ENCODE peak calls at places on chromosomes 16 and 17, in ten cellular contexts. V is fibroblast of lung, K is AG04450, Y is stomach, X is transverse colon, U is GM23248, I is fibroblast of pulmonary artery, O is HL-60, J is neuronal stem cell, B is adipocyte. E is an unnamed sample.

GRCh38 chr17:37708616-37709212 is 36.1 kb downstream of the HNF1B start:
- DNase-seq in K (no peak), I (no peak), B (no peak), Y (peak), O (no peak), J (no peak), V (peak), X (peak), U (peak), E (no peak)

GRCh38 chr16:27318399-27319256 is 4.9 kb downstream of the IL4R start:
- DNase-seq in K (no peak), J (no peak), Y (no peak), O (peak), U (no peak), B (no peak), X (peak), V (no peak), I (peak), E (peak)

GRCh38 chr17:42052478-42052877 is 2.1 kb upstream of the C17orf113 start:
- DNase-seq in Y (no peak), O (no peak), I (no peak), U (no peak), V (no peak), B (no peak), X (no peak), J (no peak), K (no peak), E (no peak)

GRCh38 chr16:78324649-78325274 is 225.3 kb downstream of the WWOX start:
- DNase-seq in B (no peak), I (no peak), J (no peak), O (no peak), X (no peak), Y (no peak), K (no peak), U (no peak), V (no peak), E (no peak)

GRCh38 chr17:19904412-19904811 is 36.7 kb upstream of the ULK2 start:
- DNase-seq in Y (no peak), I (peak), U (peak), X (no peak), O (no peak), J (no peak), V (peak), B (peak), K (no peak), E (no peak)

GRCh38 chr16:15521758-15522509 is 87.5 kb downstream of the BMERB1 start:
- DNase-seq in B (no peak), J (no peak), Y (no peak), O (no peak), I (peak), X (no peak), U (no peak), K (no peak), V (no peak), E (no peak)

GRCh38 chr17:42184717-42185496 is at the start of gene HCRT:
- DNase-seq in V (no peak), K (no peak), I (no peak), J (peak), B (no peak), U (no peak), Y (no peak), X (no peak), O (no peak), E (no peak)

GRCh38 chr16:89569506-89570341 is 5.8 kb upstream of the CPNE7 start:
- DNase-seq in I (no peak), K (no peak), U (no peak), Y (no peak), J (no peak), V (no peak), B (no peak), O (no peak), X (no peak), E (no peak)

GRCh38 chr17:55577011-55577586 is 65.8 kb upstream of the SMIM36 start:
- DNase-seq in U (peak), Y (no peak), V (peak), B (peak), I (peak), O (no peak), J (no peak), K (no peak), X (peak), E (peak)

GRCh38 chr16:77951788-77952187 is 70.6 kb upstream of the CLEC3A start:
- DNase-seq in K (no peak), J (no peak), V (no peak), B (no peak), I (no peak), O (no peak), U (no peak), Y (no peak), X (no peak), E (no peak)

GRCh38 chr16:57240872-57241271 is 4.2 kb upstream of the ARL2BP start:
- DNase-seq in O (no peak), J (no peak), X (no peak), Y (no peak), I (no peak), V (no peak), U (no peak), K (no peak), B (no peak), E (no peak)

GRCh38 chr17:68431661-68432071 is 25.6 kb downstream of the WIPI1 start:
- DNase-seq in X (no peak), V (peak), Y (no peak), U (peak), B (no peak), I (peak), J (no peak), K (no peak), O (no peak), E (no peak)

GRCh38 chr17:9971991-9972390 is 66.9 kb upstream of the RCVRN start:
- DNase-seq in U (peak), O (no peak), J (no peak), V (peak), B (peak), K (no peak), I (peak), Y (peak), X (peak), E (no peak)

GRCh38 chr17:39737761-39738567 is at the start of gene GRB7:
- DNase-seq in B (no peak), J (no peak), X (peak), Y (peak), U (no peak), O (no peak), V (no peak), K (no peak), I (no peak), E (no peak)

GRCh38 chr17:34351041-34351575 is 5.2 kb upstream of the CCL13 start:
- DNase-seq in I (no peak), U (no peak), V (no peak), B (no peak), K (no peak), X (no peak), J (no peak), Y (no peak), O (no peak), E (no peak)

GRCh38 chr16:88591577-88592021 is 21.4 kb downstream of the ZC3H18 start:
- DNase-seq in J (no peak), V (peak), X (peak), B (no peak), K (no peak), I (peak), O (no peak), U (peak), Y (no peak), E (no peak)

GRCh38 chr16:25037632-25038031 is 22.5 kb upstream of the ARHGAP17 start:
- DNase-seq in X (no peak), J (no peak), K (no peak), O (no peak), B (no peak), Y (no peak), U (no peak), V (no peak), I (no peak), E (no peak)

GRCh38 chr17:7842950-7843535 is 9.0 kb downstream of the KDM6B start:
- DNase-seq in B (peak), V (peak), I (peak), U (peak), K (peak), O (peak), J (no peak), X (peak), Y (peak), E (peak)

GRCh38 chr16:55701442-55702319 is 45.9 kb downstream of the SLC6A2 start:
- DNase-seq in O (peak), B (peak), V (peak), X (peak), I (peak), K (peak), J (peak), U (peak), Y (peak), E (no peak)

GRCh38 chr17:17493249-17493985 is 2.8 kb downstream of the RASD1 start:
- DNase-seq in O (no peak), V (no peak), B (no peak), U (peak), X (peak), I (no peak), K (no peak), J (no peak), Y (peak), E (no peak)

GRCh38 chr16:71537643-71538042 is 11.4 kb downstream of the CHST4 start:
- DNase-seq in O (no peak), I (peak), K (peak), V (peak), B (peak), U (peak), X (peak), J (no peak), Y (no peak), E (no peak)

GRCh38 chr17:30291571-30292489 is at the start of gene BLMH:
- DNase-seq in O (peak), I (peak), K (peak), U (peak), B (peak), Y (peak), X (peak), V (peak), J (peak), E (peak)

GRCh38 chr16:77307764-77308561 is 108.8 kb downstream of the SYCE1L start:
- DNase-seq in V (peak), U (peak), J (no peak), X (no peak), B (no peak), Y (no peak), O (no peak), K (no peak), I (peak), E (peak)

GRCh38 chr17:78847052-78847451 is 6.4 kb upstream of the USP36 start:
- DNase-seq in Y (no peak), I (no peak), J (no peak), K (no peak), X (no peak), B (no peak), U (no peak), O (no peak), V (no peak), E (no peak)

GRCh38 chr16:87099001-87099740 is 218.0 kb downstream of the C16orf95 start:
- DNase-seq in I (no peak), Y (no peak), X (no peak), V (no peak), O (no peak), J (peak), K (no peak), B (no peak), U (no peak), E (no peak)

GRCh38 chr16:12612598-12613101 is 191.0 kb downstream of the CPPED1 start:
- DNase-seq in U (no peak), Y (no peak), K (no peak), X (peak), O (no peak), I (no peak), B (no peak), J (no peak), V (peak), E (no peak)

GRCh38 chr17:40450175-40450574 is 6.9 kb downstream of the IGFBP4 start:
- DNase-seq in X (peak), K (no peak), O (no peak), I (peak), B (peak), J (no peak), Y (peak), U (peak), V (no peak), E (no peak)

GRCh38 chr17:80594666-80595269 is 50.1 kb downstream of the RPTOR start:
- DNase-seq in O (no peak), Y (no peak), X (no peak), I (no peak), K (no peak), B (no peak), U (peak), V (no peak), J (no peak), E (no peak)

GRCh38 chr17:1639549-1639948 is 6.0 kb downstream of the SCARF1 start:
- DNase-seq in Y (no peak), K (no peak), U (no peak), B (no peak), J (no peak), V (no peak), O (no peak), I (no peak), X (no peak), E (no peak)

GRCh38 chr17:43446773-43447172 is 37.0 kb upstream of the DHX8 start:
- DNase-seq in V (no peak), U (no peak), O (no peak), I (no peak), X (no peak), J (no peak), K (no peak), Y (no peak), B (no peak), E (no peak)

GRCh38 chr17:336110-337021 is 16.2 kb downstream of the RPH3AL start:
- DNase-seq in B (no peak), K (no peak), Y (peak), I (no peak), U (no peak), V (no peak), O (no peak), X (peak), J (no peak), E (no peak)

GRCh38 chr16:87374313-87374712 is 9.3 kb downstream of the FBXO31 start:
- DNase-seq in X (no peak), I (no peak), U (no peak), V (no peak), Y (no peak), K (no peak), J (no peak), O (no peak), B (no peak), E (no peak)

GRCh38 chr17:51857052-51857593 is 301.4 kb downstream of the CA10 start:
- DNase-seq in B (no peak), X (no peak), J (no peak), Y (no peak), V (no peak), K (no peak), I (no peak), U (no peak), O (no peak), E (no peak)

GRCh38 chr17:19502517-19502916 is 31.1 kb upstream of the SLC47A1 start:
- DNase-seq in K (no peak), X (no peak), I (no peak), B (no peak), J (no peak), Y (no peak), U (no peak), O (no peak), V (no peak), E (no peak)

GRCh38 chr16:87572959-87573358 is 29.3 kb upstream of the JPH3 start:
- DNase-seq in I (no peak), U (no peak), J (no peak), O (no peak), B (no peak), V (no peak), K (no peak), Y (no peak), X (no peak), E (no peak)

GRCh38 chr16:48999034-48999433 is 282.6 kb downstream of the CBLN1 start:
- DNase-seq in Y (no peak), X (no peak), O (no peak), I (no peak), B (no peak), V (no peak), U (no peak), K (no peak), J (no peak), E (no peak)

DNA sequence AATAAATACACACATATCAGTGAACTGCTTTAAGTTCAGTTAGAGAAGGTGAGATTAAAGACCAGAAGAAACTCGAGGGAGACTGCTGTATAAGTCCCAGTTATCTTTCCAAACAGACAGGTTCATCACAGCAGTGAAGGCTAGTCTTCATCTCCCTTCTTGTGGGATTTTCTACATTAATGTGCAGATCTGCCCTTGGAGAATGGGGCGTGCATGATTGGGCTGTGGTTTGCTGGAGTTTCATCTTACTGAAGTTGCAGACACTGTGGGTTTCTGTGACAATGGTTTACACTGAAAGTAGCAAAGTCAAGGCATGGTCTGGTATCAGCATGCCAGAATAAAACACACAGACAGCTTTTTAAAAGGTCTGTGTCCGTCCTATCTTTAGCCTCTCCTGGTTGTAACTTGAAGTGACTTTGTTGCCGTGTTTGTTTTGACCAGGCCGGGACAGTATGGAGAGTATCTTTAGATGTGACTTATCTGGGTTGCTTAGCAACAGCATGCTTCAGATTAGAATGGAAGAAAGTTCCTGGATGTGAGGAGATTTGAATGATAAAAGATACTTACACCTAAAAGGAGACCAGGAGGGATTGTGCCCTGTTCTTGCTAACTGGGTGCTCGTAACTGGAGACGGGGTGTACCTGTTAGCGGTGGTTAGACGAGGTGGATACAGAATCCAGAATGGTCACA is 16.1 kb downstream of the NAA60 start:
- DNase-seq in B (peak), X (no peak), V (peak), I (no peak), O (no peak), U (peak), Y (no peak), J (no peak), K (no peak), E (no peak)
- H3K4me3 ChIP-seq in B (peak), X (peak), V (peak), I (peak), O (no peak), U (peak), Y (peak), J (no peak), K (peak), E (peak)

GRCh38 chr16:10984509-10984908 is 40.1 kb downstream of the CLEC16A start:
- DNase-seq in J (no peak), B (no peak), V (peak), X (no peak), U (peak), I (peak), O (no peak), Y (no peak), K (peak), E (no peak)

GRCh38 chr16:10983175-10983558 is 38.8 kb downstream of the CLEC16A start:
- DNase-seq in K (no peak), J (no peak), O (no peak), Y (peak), V (no peak), X (peak), U (no peak), B (no peak), I (no peak), E (no peak)

GRCh38 chr16:10981697-10982216 is 37.4 kb downstream of the CLEC16A start:
- DNase-seq in B (peak), X (no peak), Y (no peak), U (peak), O (no peak), K (no peak), V (no peak), I (no peak), J (no peak), E (no peak)

GRCh38 chr16:10980811-10981210 is 36.4 kb downstream of the CLEC16A start:
- DNase-seq in B (no peak), J (no peak), X (no peak), O (no peak), I (no peak), U (no peak), Y (no peak), V (no peak), K (no peak), E (no peak)

GRCh38 chr16:10982430-10983174 is 38.2 kb downstream of the CLEC16A start:
- DNase-seq in O (no peak), B (peak), K (no peak), Y (no peak), V (no peak), I (no peak), J (no peak), U (no peak), X (no peak), E (no peak)
- H3K4me3 ChIP-seq in O (no peak), B (peak), K (no peak), Y (no peak), V (no peak), I (no peak), J (no peak), U (no peak), X (no peak), E (no peak)

GRCh38 chr17:4788159-4788806 is 481 bp upstream of the GLTPD2 start:
- DNase-seq in I (no peak), Y (no peak), O (no peak), V (no peak), J (no peak), X (no peak), K (no peak), U (no peak), B (no peak), E (no peak)

GRCh38 chr17:4788807-4789700 is at the start of gene GLTPD2:
- DNase-seq in J (peak), U (no peak), B (no peak), I (no peak), V (no peak), O (no peak), X (peak), K (no peak), Y (no peak), E (no peak)

GRCh38 chr17:4785311-4786110 is 653 bp downstream of the VMO1 start:
- DNase-seq in J (no peak), K (no peak), V (no peak), O (no peak), U (peak), B (no peak), I (no peak), X (no peak), Y (no peak), E (no peak)

GRCh38 chr17:4786516-4786915 is 352 bp upstream of the VMO1 start:
- DNase-seq in Y (no peak), X (no peak), K (no peak), V (no peak), I (no peak), B (peak), U (peak), O (no peak), J (no peak), E (no peak)

GRCh38 chr17:4786111-4786491 is at the start of gene VMO1:
- DNase-seq in U (peak), O (no peak), X (peak), Y (no peak), I (no peak), J (no peak), B (peak), K (no peak), V (no peak), E (no peak)
- H3K4me3 ChIP-seq in U (peak), O (no peak), X (peak), Y (peak), I (peak), J (no peak), B (peak), K (peak), V (peak), E (peak)

DNA sequence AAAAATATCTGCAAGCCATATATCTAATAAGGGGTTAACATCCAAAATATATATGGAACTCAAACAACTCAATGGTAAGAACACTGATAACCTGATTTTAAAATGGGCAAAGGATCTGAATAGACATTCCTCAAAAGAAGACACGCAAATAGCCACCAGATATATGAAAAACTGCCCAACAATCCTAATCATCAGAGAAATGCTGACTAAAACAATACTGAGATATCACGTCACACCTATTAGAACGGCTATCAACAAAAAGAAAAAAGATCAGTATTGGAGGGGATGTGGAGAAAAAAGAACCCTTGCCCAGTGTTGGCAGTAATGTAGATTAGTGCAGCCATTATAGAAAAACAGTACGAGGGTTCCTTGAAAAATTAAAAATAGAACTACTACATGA is 97.2 kb downstream of the CEP112 start:
- DNase-seq in K (no peak), Y (no peak), B (no peak), V (no peak), X (no peak), J (no peak), U (no peak), I (no peak), O (no peak), E (no peak)
- H3K4me3 ChIP-seq in K (no peak), Y (no peak), B (no peak), V (no peak), X (no peak), J (no peak), U (no peak), I (no peak), O (no peak), E (no peak)

GRCh38 chr17:64355536-64356303 is 34.9 kb downstream of the PECAM1 start:
- DNase-seq in U (peak), X (no peak), K (no peak), Y (no peak), O (no peak), I (peak), B (no peak), J (no peak), V (peak), E (peak)
- H3K4me3 ChIP-seq in U (no peak), X (no peak), K (no peak), Y (no peak), O (no peak), I (no peak), B (peak), J (no peak), V (no peak), E (no peak)

E was measured in skeletal muscle cell.